ENCODE peak calls at places on chromosome 20, in four cellular contexts. One of them, this sample, is unnamed.

GRCh38 chr20:32158943-32159660 is 48.4 kb downstream of the PLAGL2 start:
- ATAC-seq in CD4-positive, alpha-beta T cell: no peak
- ATAC-seq in lower lobe of right lung: no peak
- ATAC-seq in Panc1: no peak
- ATAC-seq in this sample: no peak

GRCh38 chr20:64101731-64102621 is 5.4 kb downstream of the NPBWR2 start:
- ATAC-seq in CD4-positive, alpha-beta T cell: peak
- ATAC-seq in lower lobe of right lung: peak
- ATAC-seq in Panc1: peak
- ATAC-seq in this sample: peak

GRCh38 chr20:25083773-25084615 is 2.1 kb upstream of the VSX1 start:
- ATAC-seq in CD4-positive, alpha-beta T cell: peak
- ATAC-seq in lower lobe of right lung: peak
- ATAC-seq in Panc1: peak
- ATAC-seq in this sample: no peak

GRCh38 chr20:55667955-55668354 is 337.4 kb downstream of the CBLN4 start:
- ATAC-seq in CD4-positive, alpha-beta T cell: no peak
- ATAC-seq in lower lobe of right lung: no peak
- ATAC-seq in Panc1: no peak
- ATAC-seq in this sample: no peak

GRCh38 chr20:64049060-64049886 is at the start of gene SOX18:
- ATAC-seq in CD4-positive, alpha-beta T cell: peak
- ATAC-seq in lower lobe of right lung: no peak
- ATAC-seq in Panc1: peak
- ATAC-seq in this sample: peak

GRCh38 chr20:14582855-14583254 is 245.4 kb upstream of the FLRT3 start:
- ATAC-seq in CD4-positive, alpha-beta T cell: no peak
- ATAC-seq in lower lobe of right lung: no peak
- ATAC-seq in Panc1: no peak
- ATAC-seq in this sample: no peak

GRCh38 chr20:38152175-38153010 is 12.7 kb downstream of the TGM2 start:
- ATAC-seq in CD4-positive, alpha-beta T cell: no peak
- ATAC-seq in lower lobe of right lung: peak
- ATAC-seq in Panc1: peak
- ATAC-seq in this sample: peak

GRCh38 chr20:48783533-48784272 is 44.1 kb downstream of the PREX1 start:
- ATAC-seq in CD4-positive, alpha-beta T cell: peak
- ATAC-seq in lower lobe of right lung: no peak
- ATAC-seq in Panc1: no peak
- ATAC-seq in this sample: no peak

GRCh38 chr20:46350986-46351267 is 42.6 kb upstream of the CDH22 start:
- ATAC-seq in CD4-positive, alpha-beta T cell: no peak
- ATAC-seq in lower lobe of right lung: no peak
- ATAC-seq in Panc1: no peak
- ATAC-seq in this sample: no peak

GRCh38 chr20:57383447-57384347 is 7.5 kb upstream of the RBM38 start:
- ATAC-seq in CD4-positive, alpha-beta T cell: no peak
- ATAC-seq in lower lobe of right lung: no peak
- ATAC-seq in Panc1: no peak
- ATAC-seq in this sample: no peak

GRCh38 chr20:37137547-37137946 is 41.6 kb upstream of the RPN2 start:
- ATAC-seq in CD4-positive, alpha-beta T cell: no peak
- ATAC-seq in lower lobe of right lung: no peak
- ATAC-seq in Panc1: no peak
- ATAC-seq in this sample: no peak

GRCh38 chr20:36895036-36895435 is 19.1 kb downstream of the TLDC2 start:
- ATAC-seq in CD4-positive, alpha-beta T cell: peak
- ATAC-seq in lower lobe of right lung: no peak
- ATAC-seq in Panc1: no peak
- ATAC-seq in this sample: no peak

GRCh38 chr20:52457826-52458225 is 266.2 kb upstream of the ZFP64 start:
- ATAC-seq in CD4-positive, alpha-beta T cell: no peak
- ATAC-seq in lower lobe of right lung: no peak
- ATAC-seq in Panc1: no peak
- ATAC-seq in this sample: no peak

GRCh38 chr20:63186528-63187316 is 29.2 kb downstream of the YTHDF1 start:
- ATAC-seq in CD4-positive, alpha-beta T cell: no peak
- ATAC-seq in lower lobe of right lung: no peak
- ATAC-seq in Panc1: no peak
- ATAC-seq in this sample: no peak

GRCh38 chr20:62817975-62818591 is 1.2 kb downstream of the COL9A3 start:
- ATAC-seq in CD4-positive, alpha-beta T cell: no peak
- ATAC-seq in lower lobe of right lung: no peak
- ATAC-seq in Panc1: no peak
- ATAC-seq in this sample: no peak

GRCh38 chr20:34262488-34263288 is 21.5 kb downstream of the ASIP start:
- ATAC-seq in CD4-positive, alpha-beta T cell: no peak
- ATAC-seq in lower lobe of right lung: peak
- ATAC-seq in Panc1: no peak
- ATAC-seq in this sample: peak

GRCh38 chr20:4667371-4667773 is 54.3 kb upstream of the PRND start:
- ATAC-seq in CD4-positive, alpha-beta T cell: no peak
- ATAC-seq in lower lobe of right lung: peak
- ATAC-seq in Panc1: no peak
- ATAC-seq in this sample: no peak

GRCh38 chr20:53800883-53801604 is 207.4 kb upstream of the ZNF217 start:
- ATAC-seq in CD4-positive, alpha-beta T cell: no peak
- ATAC-seq in lower lobe of right lung: peak
- ATAC-seq in Panc1: no peak
- ATAC-seq in this sample: no peak

GRCh38 chr20:63743210-63743970 is 3.8 kb downstream of the SLC2A4RG start:
- ATAC-seq in CD4-positive, alpha-beta T cell: no peak
- ATAC-seq in lower lobe of right lung: no peak
- ATAC-seq in Panc1: no peak
- ATAC-seq in this sample: no peak

GRCh38 chr20:47638851-47639250 is 137.2 kb downstream of the NCOA3 start:
- ATAC-seq in CD4-positive, alpha-beta T cell: no peak
- ATAC-seq in lower lobe of right lung: no peak
- ATAC-seq in Panc1: no peak
- ATAC-seq in this sample: no peak

GRCh38 chr20:2289475-2289874 is 6.3 kb upstream of the TGM3 start:
- ATAC-seq in CD4-positive, alpha-beta T cell: no peak
- ATAC-seq in lower lobe of right lung: no peak
- ATAC-seq in Panc1: no peak
- ATAC-seq in this sample: no peak

GRCh38 chr20:19850190-19850533 is 92.1 kb downstream of the RIN2 start:
- ATAC-seq in CD4-positive, alpha-beta T cell: no peak
- ATAC-seq in lower lobe of right lung: peak
- ATAC-seq in Panc1: no peak
- ATAC-seq in this sample: peak

GRCh38 chr20:32709528-32710121 is 33.6 kb downstream of the COMMD7 start:
- ATAC-seq in CD4-positive, alpha-beta T cell: no peak
- ATAC-seq in lower lobe of right lung: no peak
- ATAC-seq in Panc1: peak
- ATAC-seq in this sample: no peak

GRCh38 chr20:47741669-47742345 is 43.5 kb downstream of the SULF2 start:
- ATAC-seq in CD4-positive, alpha-beta T cell: no peak
- ATAC-seq in lower lobe of right lung: no peak
- ATAC-seq in Panc1: no peak
- ATAC-seq in this sample: peak

GRCh38 chr20:57275813-57276212 is 9.4 kb upstream of the BMP7 start:
- ATAC-seq in CD4-positive, alpha-beta T cell: no peak
- ATAC-seq in lower lobe of right lung: no peak
- ATAC-seq in Panc1: no peak
- ATAC-seq in this sample: no peak

GRCh38 chr20:46648903-46649649 is 2.2 kb downstream of the SLC13A3 start:
- ATAC-seq in CD4-positive, alpha-beta T cell: no peak
- ATAC-seq in lower lobe of right lung: no peak
- ATAC-seq in Panc1: peak
- ATAC-seq in this sample: no peak

GRCh38 chr20:62999580-62999979 is 7.2 kb downstream of the BHLHE23 start:
- ATAC-seq in CD4-positive, alpha-beta T cell: no peak
- ATAC-seq in lower lobe of right lung: no peak
- ATAC-seq in Panc1: no peak
- ATAC-seq in this sample: no peak

GRCh38 chr20:61786230-61786629 is 279.5 kb downstream of the TAF4 start:
- ATAC-seq in CD4-positive, alpha-beta T cell: no peak
- ATAC-seq in lower lobe of right lung: no peak
- ATAC-seq in Panc1: no peak
- ATAC-seq in this sample: no peak
- H3K27ac ChIP-seq in CD4-positive, alpha-beta T cell: no peak
- H3K27ac ChIP-seq in lower lobe of right lung: no peak
- H3K27ac ChIP-seq in Panc1: no peak
- H3K27ac ChIP-seq in this sample: no peak

GRCh38 chr20:50560867-50561266 is 50.7 kb downstream of the PTPN1 start:
- ATAC-seq in CD4-positive, alpha-beta T cell: no peak
- ATAC-seq in lower lobe of right lung: no peak
- ATAC-seq in Panc1: peak
- ATAC-seq in this sample: no peak
- H3K27ac ChIP-seq in CD4-positive, alpha-beta T cell: no peak
- H3K27ac ChIP-seq in lower lobe of right lung: peak
- H3K27ac ChIP-seq in Panc1: peak
- H3K27ac ChIP-seq in this sample: peak

GRCh38 chr20:58824843-58825242 is 25.9 kb downstream of the GNAS-AS1 start:
- ATAC-seq in CD4-positive, alpha-beta T cell: no peak
- ATAC-seq in lower lobe of right lung: no peak
- ATAC-seq in Panc1: no peak
- ATAC-seq in this sample: no peak

GRCh38 chr20:58828141-58828540 is 22.6 kb downstream of the GNAS-AS1 start:
- ATAC-seq in CD4-positive, alpha-beta T cell: no peak
- ATAC-seq in lower lobe of right lung: no peak
- ATAC-seq in Panc1: no peak
- ATAC-seq in this sample: no peak

GRCh38 chr20:58826271-58826670 is 24.4 kb downstream of the GNAS-AS1 start:
- ATAC-seq in CD4-positive, alpha-beta T cell: no peak
- ATAC-seq in lower lobe of right lung: no peak
- ATAC-seq in Panc1: no peak
- ATAC-seq in this sample: no peak

GRCh38 chr20:58822748-58823730 is 27.7 kb downstream of the GNAS-AS1 start:
- ATAC-seq in CD4-positive, alpha-beta T cell: no peak
- ATAC-seq in lower lobe of right lung: no peak
- ATAC-seq in Panc1: no peak
- ATAC-seq in this sample: no peak

DNA sequence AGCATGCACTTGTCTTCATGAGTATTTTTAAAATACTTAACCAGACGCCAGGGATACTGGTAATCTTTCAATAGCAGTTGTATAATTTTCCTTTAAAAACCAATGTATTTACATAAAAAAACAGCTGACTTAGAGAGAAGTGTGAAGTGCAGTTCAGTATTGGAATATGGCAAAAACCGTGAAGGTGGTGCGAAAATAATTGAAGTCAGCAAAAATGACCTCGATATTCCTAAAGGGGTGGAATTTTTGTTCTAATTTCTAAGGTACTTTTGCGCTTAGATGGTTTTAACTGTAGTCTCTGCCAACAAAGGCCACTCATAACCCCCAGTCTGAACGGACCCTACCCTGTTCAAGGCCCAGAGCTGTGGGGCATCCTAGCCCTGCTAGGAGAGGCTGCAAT is 25.3 kb downstream of the GNAS-AS1 start:
- ATAC-seq in CD4-positive, alpha-beta T cell: no peak
- ATAC-seq in lower lobe of right lung: no peak
- ATAC-seq in Panc1: no peak
- ATAC-seq in this sample: no peak
- H3K27ac ChIP-seq in CD4-positive, alpha-beta T cell: no peak
- H3K27ac ChIP-seq in lower lobe of right lung: no peak
- H3K27ac ChIP-seq in Panc1: no peak
- H3K27ac ChIP-seq in this sample: no peak

DNA sequence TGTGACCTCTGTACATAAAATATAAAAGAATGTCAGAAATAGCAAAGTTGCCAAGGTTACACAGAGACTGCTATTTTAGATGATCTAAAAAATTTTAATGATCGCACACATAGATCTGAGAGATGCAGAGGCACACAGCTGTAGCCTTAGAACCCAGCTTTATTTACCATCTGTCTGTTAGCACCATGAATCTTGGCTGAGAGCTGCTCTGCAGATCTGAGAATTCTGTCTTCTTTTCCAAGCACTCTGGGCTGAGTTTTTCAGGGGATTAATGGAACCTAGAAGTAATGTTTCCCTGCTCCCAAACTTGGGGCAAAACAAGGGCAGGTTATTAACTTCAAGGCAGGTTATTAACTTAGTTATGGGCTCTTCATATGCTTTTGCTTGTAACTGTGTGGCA is 248.7 kb upstream of the JAG1 start:
- ATAC-seq in CD4-positive, alpha-beta T cell: no peak
- ATAC-seq in lower lobe of right lung: no peak
- ATAC-seq in Panc1: no peak
- ATAC-seq in this sample: no peak
- H3K27ac ChIP-seq in CD4-positive, alpha-beta T cell: no peak
- H3K27ac ChIP-seq in lower lobe of right lung: no peak
- H3K27ac ChIP-seq in Panc1: no peak
- H3K27ac ChIP-seq in this sample: no peak

GRCh38 chr20:58600756-58601155 is 50.3 kb upstream of the STX16 start:
- ATAC-seq in CD4-positive, alpha-beta T cell: no peak
- ATAC-seq in lower lobe of right lung: no peak
- ATAC-seq in Panc1: no peak
- ATAC-seq in this sample: no peak

GRCh38 chr20:58599966-58600365 is 51.1 kb upstream of the STX16 start:
- ATAC-seq in CD4-positive, alpha-beta T cell: no peak
- ATAC-seq in lower lobe of right lung: no peak
- ATAC-seq in Panc1: no peak
- ATAC-seq in this sample: no peak

GRCh38 chr20:58603656-58604184 is 47.4 kb upstream of the STX16 start:
- ATAC-seq in CD4-positive, alpha-beta T cell: no peak
- ATAC-seq in lower lobe of right lung: no peak
- ATAC-seq in Panc1: no peak
- ATAC-seq in this sample: no peak

GRCh38 chr20:58604410-58604881 is 46.6 kb upstream of the STX16 start:
- ATAC-seq in CD4-positive, alpha-beta T cell: no peak
- ATAC-seq in lower lobe of right lung: no peak
- ATAC-seq in Panc1: no peak
- ATAC-seq in this sample: peak

GRCh38 chr20:58602124-58602523 is 49.0 kb upstream of the STX16 start:
- ATAC-seq in CD4-positive, alpha-beta T cell: no peak
- ATAC-seq in lower lobe of right lung: no peak
- ATAC-seq in Panc1: no peak
- ATAC-seq in this sample: no peak
- H3K27ac ChIP-seq in CD4-positive, alpha-beta T cell: no peak
- H3K27ac ChIP-seq in lower lobe of right lung: no peak
- H3K27ac ChIP-seq in Panc1: no peak
- H3K27ac ChIP-seq in this sample: no peak

GRCh38 chr20:39309458-39309857 is 347.3 kb downstream of the DHX35 start:
- ATAC-seq in CD4-positive, alpha-beta T cell: no peak
- ATAC-seq in lower lobe of right lung: no peak
- ATAC-seq in Panc1: no peak
- ATAC-seq in this sample: no peak
- H3K27ac ChIP-seq in CD4-positive, alpha-beta T cell: no peak
- H3K27ac ChIP-seq in lower lobe of right lung: no peak
- H3K27ac ChIP-seq in Panc1: no peak
- H3K27ac ChIP-seq in this sample: no peak

GRCh38 chr20:44204156-44204831 is 6.3 kb downstream of the OSER1 start:
- ATAC-seq in CD4-positive, alpha-beta T cell: no peak
- ATAC-seq in lower lobe of right lung: peak
- ATAC-seq in Panc1: peak
- ATAC-seq in this sample: peak
- H3K27ac ChIP-seq in CD4-positive, alpha-beta T cell: no peak
- H3K27ac ChIP-seq in lower lobe of right lung: no peak
- H3K27ac ChIP-seq in Panc1: peak
- H3K27ac ChIP-seq in this sample: peak